ENCODE peak calls at places on chromosomes 7 and 10, in six cellular contexts. One of them, this sample, is unnamed.
A peak's percentile ranks its signal among the peaks of the same experiment; 100 is the strongest.

GRCh38 chr10:25068152-25069058 is 52.0 kb downstream of the THNSL1 start:
- DNase-seq in HepG2: peak; percentile 66
- DNase-seq in mesendoderm: peak; percentile 78
- DNase-seq in PC-9: peak; percentile 14
- DNase-seq in GM12878: no peak
- DNase-seq in GM23248: peak; percentile 87
- DNase-seq in this sample: peak; percentile 82

GRCh38 chr7:31096882-31097258 is 44.8 kb downstream of the ADCYAP1R1 start:
- DNase-seq in HepG2: no peak
- DNase-seq in mesendoderm: no peak
- DNase-seq in PC-9: no peak
- DNase-seq in GM12878: no peak
- DNase-seq in GM23248: no peak
- DNase-seq in this sample: no peak

GRCh38 chr10:122786269-122786668 is 59.4 kb downstream of the CUZD1 start:
- DNase-seq in HepG2: peak; percentile 13
- DNase-seq in mesendoderm: peak; percentile 80
- DNase-seq in PC-9: no peak
- DNase-seq in GM12878: no peak
- DNase-seq in GM23248: peak; percentile 43
- DNase-seq in this sample: peak; percentile 10

GRCh38 chr10:71029411-71029881 is 141.1 kb upstream of the PCBD1 start:
- DNase-seq in HepG2: no peak
- DNase-seq in mesendoderm: no peak
- DNase-seq in PC-9: no peak
- DNase-seq in GM12878: no peak
- DNase-seq in GM23248: no peak
- DNase-seq in this sample: no peak

GRCh38 chr10:69124558-69125121 is 662 bp downstream of the VPS26A start:
- DNase-seq in HepG2: peak; percentile 54
- DNase-seq in mesendoderm: peak; percentile 77
- DNase-seq in PC-9: peak; percentile 50
- DNase-seq in GM12878: no peak
- DNase-seq in GM23248: peak; percentile 80
- DNase-seq in this sample: peak; percentile 55

GRCh38 chr10:6602700-6603084 is 22.6 kb upstream of the PRKCQ start:
- DNase-seq in HepG2: no peak
- DNase-seq in mesendoderm: no peak
- DNase-seq in PC-9: no peak
- DNase-seq in GM12878: no peak
- DNase-seq in GM23248: no peak
- DNase-seq in this sample: no peak

GRCh38 chr10:80554050-80554449 is 16.3 kb downstream of the SH2D4B start:
- DNase-seq in HepG2: no peak
- DNase-seq in mesendoderm: no peak
- DNase-seq in PC-9: no peak
- DNase-seq in GM12878: no peak
- DNase-seq in GM23248: no peak
- DNase-seq in this sample: no peak

GRCh38 chr7:1607686-1608085 is 37.9 kb upstream of the PSMG3 start:
- DNase-seq in HepG2: no peak
- DNase-seq in mesendoderm: peak; percentile 22
- DNase-seq in PC-9: no peak
- DNase-seq in GM12878: no peak
- DNase-seq in GM23248: no peak
- DNase-seq in this sample: no peak

GRCh38 chr10:56547163-56547562 is 186.1 kb upstream of the ZWINT start:
- DNase-seq in HepG2: no peak
- DNase-seq in mesendoderm: no peak
- DNase-seq in PC-9: no peak
- DNase-seq in GM12878: no peak
- DNase-seq in GM23248: no peak
- DNase-seq in this sample: no peak

GRCh38 chr10:3460420-3461128 is 288.0 kb upstream of the PITRM1 start:
- DNase-seq in HepG2: no peak
- DNase-seq in mesendoderm: no peak
- DNase-seq in PC-9: no peak
- DNase-seq in GM12878: no peak
- DNase-seq in GM23248: no peak
- DNase-seq in this sample: no peak

GRCh38 chr10:72097448-72098300 is 9.3 kb upstream of the SPOCK2 start:
- DNase-seq in HepG2: peak; percentile 98
- DNase-seq in mesendoderm: no peak
- DNase-seq in PC-9: peak; percentile 84
- DNase-seq in GM12878: no peak
- DNase-seq in GM23248: peak; percentile 93
- DNase-seq in this sample: peak; percentile 99

GRCh38 chr10:60390224-60390626 is 550 bp upstream of the ANK3 start:
- DNase-seq in HepG2: no peak
- DNase-seq in mesendoderm: peak; percentile 51
- DNase-seq in PC-9: no peak
- DNase-seq in GM12878: no peak
- DNase-seq in GM23248: peak; percentile 8
- DNase-seq in this sample: peak; percentile 47

GRCh38 chr7:95749515-95749914 is 22.8 kb upstream of the DYNC1I1 start:
- DNase-seq in HepG2: no peak
- DNase-seq in mesendoderm: no peak
- DNase-seq in PC-9: no peak
- DNase-seq in GM12878: no peak
- DNase-seq in GM23248: no peak
- DNase-seq in this sample: no peak

GRCh38 chr7:1025747-1026581 is 18.4 kb upstream of the GPR146 start:
- DNase-seq in HepG2: no peak
- DNase-seq in mesendoderm: no peak
- DNase-seq in PC-9: no peak
- DNase-seq in GM12878: no peak
- DNase-seq in GM23248: no peak
- DNase-seq in this sample: no peak

GRCh38 chr10:100109670-100110069 is 28.0 kb upstream of the CPN1 start:
- DNase-seq in HepG2: no peak
- DNase-seq in mesendoderm: peak; percentile 81
- DNase-seq in PC-9: no peak
- DNase-seq in GM12878: no peak
- DNase-seq in GM23248: no peak
- DNase-seq in this sample: no peak

GRCh38 chr7:241513-241912 is 48.5 kb upstream of the FOXL3 start:
- DNase-seq in HepG2: no peak
- DNase-seq in mesendoderm: no peak
- DNase-seq in PC-9: no peak
- DNase-seq in GM12878: no peak
- DNase-seq in GM23248: no peak
- DNase-seq in this sample: no peak

GRCh38 chr7:34342403-34342802 is 315.6 kb upstream of the NPSR1 start:
- DNase-seq in HepG2: peak; percentile 30
- DNase-seq in mesendoderm: no peak
- DNase-seq in PC-9: no peak
- DNase-seq in GM12878: no peak
- DNase-seq in GM23248: no peak
- DNase-seq in this sample: no peak

GRCh38 chr10:63614371-63614891 is 93.2 kb downstream of the REEP3 start:
- DNase-seq in HepG2: no peak
- DNase-seq in mesendoderm: no peak
- DNase-seq in PC-9: no peak
- DNase-seq in GM12878: no peak
- DNase-seq in GM23248: peak; percentile 44
- DNase-seq in this sample: peak; percentile 24

GRCh38 chr7:33853361-33854062 is 51.8 kb upstream of the BMPER start:
- DNase-seq in HepG2: no peak
- DNase-seq in mesendoderm: peak; percentile 77
- DNase-seq in PC-9: no peak
- DNase-seq in GM12878: no peak
- DNase-seq in GM23248: peak; percentile 96
- DNase-seq in this sample: peak; percentile 95

GRCh38 chr10:49037187-49037586 is 78.1 kb downstream of the VSTM4 start:
- DNase-seq in HepG2: no peak
- DNase-seq in mesendoderm: no peak
- DNase-seq in PC-9: no peak
- DNase-seq in GM12878: no peak
- DNase-seq in GM23248: peak; percentile 93
- DNase-seq in this sample: peak; percentile 90

GRCh38 chr10:76141376-76141775 is 710.0 kb downstream of the LRMDA start:
- DNase-seq in HepG2: no peak
- DNase-seq in mesendoderm: no peak
- DNase-seq in PC-9: no peak
- DNase-seq in GM12878: no peak
- DNase-seq in GM23248: no peak
- DNase-seq in this sample: no peak

GRCh38 chr7:156022483-156023459 is 210.5 kb upstream of the SHH start:
- DNase-seq in HepG2: no peak
- DNase-seq in mesendoderm: no peak
- DNase-seq in PC-9: no peak
- DNase-seq in GM12878: no peak
- DNase-seq in GM23248: no peak
- DNase-seq in this sample: no peak
- H3K27me3 ChIP-seq in HepG2: peaks cover 1% of the 10 kb centered on the region
- H3K27me3 ChIP-seq in mesendoderm: no peaks in the 10 kb centered on the region
- H3K27me3 ChIP-seq in PC-9: peaks cover 5% of the 10 kb centered on the region
- H3K27me3 ChIP-seq in GM12878: no peaks in the 10 kb centered on the region
- H3K27me3 ChIP-seq in GM23248: no peaks in the 10 kb centered on the region
- H3K27me3 ChIP-seq in this sample: no peaks in the 10 kb centered on the region

GRCh38 chr7:142438923-142439515 is 181.2 kb upstream of the PRSS58 start:
- DNase-seq in HepG2: no peak
- DNase-seq in mesendoderm: no peak
- DNase-seq in PC-9: no peak
- DNase-seq in GM12878: no peak
- DNase-seq in GM23248: no peak
- DNase-seq in this sample: peak; percentile 12
- H3K4me2 ChIP-seq in HepG2: no peak overlapping the region
- H3K4me2 ChIP-seq in mesendoderm: no peak overlapping the region
- H3K4me2 ChIP-seq in PC-9: peak overlapping the region; percentile 64
- H3K4me2 ChIP-seq in GM12878: no peak overlapping the region
- H3K4me2 ChIP-seq in GM23248: no peak overlapping the region
- H3K4me2 ChIP-seq in this sample: no peak overlapping the region

DNA sequence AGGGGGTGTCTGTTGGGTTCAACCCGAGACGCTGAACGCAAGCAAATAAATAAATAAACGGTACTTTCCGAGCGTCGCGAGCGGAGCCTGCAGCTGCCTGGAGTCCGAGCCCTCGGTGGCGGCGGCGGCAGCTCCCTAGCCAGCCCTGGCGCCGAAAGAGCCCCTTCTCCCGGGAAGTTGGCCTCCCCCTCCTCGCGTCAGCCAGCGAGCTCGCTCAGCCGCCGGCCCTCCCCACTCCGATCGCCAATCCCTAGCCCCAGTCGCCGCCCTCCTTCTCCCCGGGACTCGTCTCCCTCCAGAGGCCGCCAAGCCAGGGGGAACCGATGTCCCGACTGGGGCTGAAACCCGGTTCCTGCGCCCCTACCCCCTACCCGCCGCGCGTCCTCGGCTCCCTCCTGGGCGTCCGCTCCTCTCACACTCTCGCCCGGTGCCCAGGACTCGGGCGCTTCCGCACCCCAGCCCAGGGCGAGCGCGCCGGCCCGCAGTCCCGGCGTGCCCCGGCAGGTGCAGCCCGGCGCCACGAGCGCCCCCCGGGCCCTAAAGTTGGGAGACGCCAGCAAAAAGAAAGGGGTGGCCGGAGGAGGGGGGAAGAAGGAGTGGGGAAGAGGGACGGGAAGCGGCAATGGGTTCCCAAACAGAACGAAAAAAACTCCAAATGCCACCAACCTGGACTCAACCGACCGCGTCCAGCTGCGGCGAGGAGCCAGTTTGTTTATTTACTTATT is at the start of gene GFRA1:
- DNase-seq in HepG2: no peak
- DNase-seq in mesendoderm: peak; percentile 72
- DNase-seq in PC-9: no peak
- DNase-seq in GM12878: no peak
- DNase-seq in GM23248: peak; percentile 56
- DNase-seq in this sample: no peak
- H3K27me3 ChIP-seq in HepG2: peaks cover 2% of the 10 kb centered on the region
- H3K27me3 ChIP-seq in mesendoderm: peaks cover 24% of the 10 kb centered on the region
- H3K27me3 ChIP-seq in PC-9: no peaks in the 10 kb centered on the region
- H3K27me3 ChIP-seq in GM12878: peaks cover 2% of the 10 kb centered on the region
- H3K27me3 ChIP-seq in GM23248: peaks cover 52% of the 10 kb centered on the region
- H3K27me3 ChIP-seq in this sample: peaks cover 20% of the 10 kb centered on the region

GRCh38 chr10:73909716-73910115 is 1.2 kb upstream of the PLAU start:
- DNase-seq in HepG2: no peak
- DNase-seq in mesendoderm: no peak
- DNase-seq in PC-9: no peak
- DNase-seq in GM12878: no peak
- DNase-seq in GM23248: no peak
- DNase-seq in this sample: no peak
- H3K4me2 ChIP-seq in HepG2: peak overlapping the region; percentile 49
- H3K4me2 ChIP-seq in mesendoderm: no peak overlapping the region
- H3K4me2 ChIP-seq in PC-9: peak overlapping the region; percentile 88
- H3K4me2 ChIP-seq in GM12878: no peak overlapping the region
- H3K4me2 ChIP-seq in GM23248: no peak overlapping the region
- H3K4me2 ChIP-seq in this sample: peak overlapping the region; percentile 95

GRCh38 chr7:135156290-135156689 is 8.4 kb downstream of the TMEM140 start:
- DNase-seq in HepG2: no peak
- DNase-seq in mesendoderm: no peak
- DNase-seq in PC-9: no peak
- DNase-seq in GM12878: no peak
- DNase-seq in GM23248: no peak
- DNase-seq in this sample: no peak
- H3K27me3 ChIP-seq in HepG2: no peaks in the 10 kb centered on the region
- H3K27me3 ChIP-seq in mesendoderm: no peaks in the 10 kb centered on the region
- H3K27me3 ChIP-seq in PC-9: no peaks in the 10 kb centered on the region
- H3K27me3 ChIP-seq in GM12878: no peaks in the 10 kb centered on the region
- H3K27me3 ChIP-seq in GM23248: no peaks in the 10 kb centered on the region
- H3K27me3 ChIP-seq in this sample: no peaks in the 10 kb centered on the region

GRCh38 chr7:121938429-121938996 is 65.6 kb downstream of the PTPRZ1 start:
- DNase-seq in HepG2: no peak
- DNase-seq in mesendoderm: peak; percentile 43
- DNase-seq in PC-9: no peak
- DNase-seq in GM12878: no peak
- DNase-seq in GM23248: no peak
- DNase-seq in this sample: no peak
- H3K4me2 ChIP-seq in HepG2: no peak overlapping the region
- H3K4me2 ChIP-seq in mesendoderm: no peak overlapping the region
- H3K4me2 ChIP-seq in PC-9: no peak overlapping the region
- H3K4me2 ChIP-seq in GM12878: no peak overlapping the region
- H3K4me2 ChIP-seq in GM23248: no peak overlapping the region
- H3K4me2 ChIP-seq in this sample: no peak overlapping the region

DNA sequence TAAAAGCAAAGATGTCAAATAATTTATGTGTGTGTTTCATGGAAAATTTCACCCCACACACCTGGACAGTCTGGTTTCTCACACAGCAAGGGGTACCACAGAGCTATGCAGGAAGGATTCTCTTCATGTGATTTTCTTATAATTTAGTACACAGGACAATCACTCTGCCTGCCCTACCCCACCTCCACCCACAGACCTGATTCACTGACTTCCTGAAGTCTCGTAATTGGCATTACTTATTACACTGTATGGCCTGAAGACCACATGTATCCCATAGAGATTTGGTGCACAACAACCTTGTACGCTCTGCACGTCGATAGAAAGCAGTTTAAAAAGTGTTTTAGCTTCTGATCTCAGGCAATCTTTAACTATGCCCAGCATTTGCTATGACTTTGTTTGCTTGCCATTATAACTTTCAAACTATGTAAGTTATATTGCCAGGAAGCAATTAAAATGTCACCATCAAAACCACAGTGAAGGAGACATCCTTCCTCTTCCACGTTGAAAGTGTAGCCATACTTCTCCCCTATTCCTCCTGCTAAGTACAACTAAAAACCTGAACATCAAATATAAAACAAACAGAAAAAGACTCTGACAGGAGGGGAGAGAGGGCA is 279.4 kb upstream of the IMMP2L start:
- DNase-seq in HepG2: no peak
- DNase-seq in mesendoderm: no peak
- DNase-seq in PC-9: no peak
- DNase-seq in GM12878: no peak
- DNase-seq in GM23248: peak; percentile 35
- DNase-seq in this sample: no peak
- H3K27me3 ChIP-seq in HepG2: no peaks in the 10 kb centered on the region
- H3K27me3 ChIP-seq in mesendoderm: no peaks in the 10 kb centered on the region
- H3K27me3 ChIP-seq in PC-9: no peaks in the 10 kb centered on the region
- H3K27me3 ChIP-seq in GM12878: no peaks in the 10 kb centered on the region
- H3K27me3 ChIP-seq in GM23248: no peaks in the 10 kb centered on the region
- H3K27me3 ChIP-seq in this sample: no peaks in the 10 kb centered on the region